ENCODE peak calls at places on chromosomes 11 and 22, in six cellular contexts. X is AG10803, N is adrenal gland, Y is K562, D is fibroblast of villous mesenchyme, V is aorta. F is an unnamed sample.

GRCh38 chr11:46134061-46134460 is 12.8 kb upstream of the PHF21A start:
- DNase-seq in X (no peak), N (no peak), Y (no peak), D (no peak), V (no peak), F (no peak)

GRCh38 chr11:114340311-114341131 is 44.3 kb downstream of the NNMT start:
- DNase-seq in X (peak), N (peak), Y (peak), D (peak), V (peak), F (peak)

GRCh38 chr22:45885941-45886395 is 91.0 kb downstream of the WNT7B start:
- DNase-seq in X (no peak), N (no peak), Y (no peak), D (no peak), V (peak), F (no peak)

GRCh38 chr11:2317354-2318050 is 15.7 kb downstream of the TSPAN32 start:
- DNase-seq in X (no peak), N (no peak), Y (no peak), D (no peak), V (no peak), F (no peak)

GRCh38 chr22:49992921-49993648 is 19.5 kb downstream of the IL17REL start:
- DNase-seq in X (peak), N (peak), Y (peak), D (peak), V (peak), F (peak)

GRCh38 chr11:103358251-103358650 is 249.0 kb downstream of the DYNC2H1 start:
- DNase-seq in X (peak), N (no peak), Y (no peak), D (peak), V (no peak), F (peak)

GRCh38 chr22:46198274-46198673 is 47.9 kb downstream of the PPARA start:
- DNase-seq in X (no peak), N (no peak), Y (no peak), D (peak), V (no peak), F (no peak)

GRCh38 chr11:115802641-115803040 is 298.4 kb upstream of the CADM1 start:
- DNase-seq in X (no peak), N (no peak), Y (no peak), D (no peak), V (no peak), F (no peak)

GRCh38 chr22:27252282-27253049 is 549.1 kb downstream of the MN1 start:
- DNase-seq in X (peak), N (no peak), Y (no peak), D (peak), V (no peak), F (peak)

GRCh38 chr11:65471410-65471762 is 27.5 kb upstream of the MALAT1 start:
- DNase-seq in X (peak), N (peak), Y (peak), D (peak), V (peak), F (peak)

GRCh38 chr22:39348909-39349505 is 784 bp upstream of the SYNGR1 start:
- DNase-seq in X (no peak), N (peak), Y (no peak), D (no peak), V (no peak), F (no peak)

GRCh38 chr11:6608011-6608410 is 4.0 kb downstream of the TAF10 start:
- DNase-seq in X (no peak), N (peak), Y (no peak), D (no peak), V (no peak), F (no peak)

GRCh38 chr11:30683176-30683575 is 97.0 kb upstream of the MPPED2 start:
- DNase-seq in X (peak), N (no peak), Y (no peak), D (peak), V (no peak), F (no peak)

GRCh38 chr11:131044851-131045250 is 128.6 kb upstream of the SNX19 start:
- DNase-seq in X (no peak), N (no peak), Y (no peak), D (no peak), V (no peak), F (no peak)

GRCh38 chr11:120339394-120339890 is 3.2 kb downstream of the ARHGEF12 start:
- DNase-seq in X (peak), N (no peak), Y (peak), D (peak), V (no peak), F (peak)

GRCh38 chr11:36405585-36406367 is 104.3 kb downstream of the TRAF6 start:
- DNase-seq in X (no peak), N (no peak), Y (no peak), D (no peak), V (no peak), F (peak)

GRCh38 chr11:115760528-115760837 is 256.3 kb upstream of the CADM1 start:
- DNase-seq in X (no peak), N (no peak), Y (no peak), D (no peak), V (no peak), F (no peak)

GRCh38 chr11:125952973-125953372 is 7.1 kb downstream of the VSIG10L2 start:
- DNase-seq in X (no peak), N (peak), Y (no peak), D (no peak), V (no peak), F (no peak)

GRCh38 chr11:64598797-64599697 is 8.0 kb downstream of the SLC22A12 start:
- DNase-seq in X (no peak), N (no peak), Y (no peak), D (no peak), V (peak), F (no peak)

GRCh38 chr11:124841186-124841585 is 24.0 kb upstream of the ROBO3 start:
- DNase-seq in X (no peak), N (no peak), Y (no peak), D (no peak), V (no peak), F (peak)

GRCh38 chr11:74139151-74139918 is 31.5 kb downstream of the C2CD3 start:
- DNase-seq in X (peak), N (no peak), Y (no peak), D (no peak), V (no peak), F (peak)

DNA sequence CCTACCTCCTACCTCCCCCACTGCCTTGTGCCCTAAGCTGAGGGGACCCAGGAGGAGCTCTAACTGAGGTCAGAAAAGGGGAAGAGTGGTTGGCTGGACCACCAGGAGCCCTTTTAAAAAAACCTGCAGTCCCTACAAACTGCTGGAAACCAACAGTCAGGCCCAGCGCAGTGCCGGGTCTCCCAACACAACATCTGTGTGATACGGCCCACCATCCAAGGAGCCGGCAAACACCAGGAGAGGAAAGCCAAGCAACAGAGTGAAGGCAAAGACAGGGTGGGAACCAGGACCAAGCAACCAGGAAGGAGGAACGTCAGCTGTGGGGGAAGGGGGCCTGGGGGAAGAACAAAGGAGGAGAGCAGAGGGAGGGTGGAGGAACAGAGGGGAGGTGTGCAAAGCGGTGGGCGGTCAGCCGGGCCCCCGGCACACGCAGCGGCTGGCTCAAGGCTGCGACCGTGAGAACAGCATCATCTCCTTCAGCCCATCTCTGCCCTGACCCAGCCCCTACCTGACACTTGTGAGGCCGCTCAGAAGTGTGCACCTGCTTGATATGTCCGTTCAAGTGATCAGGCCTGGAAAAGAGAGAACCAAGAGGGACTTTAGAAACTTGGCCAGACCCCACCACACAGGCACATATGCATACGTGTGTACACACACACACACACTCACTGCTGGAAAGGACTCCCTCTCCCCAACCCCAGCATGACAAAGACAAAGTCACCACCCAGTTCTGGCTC is 3.6 kb downstream of the PATZ1 start:
- DNase-seq in X (no peak), N (no peak), Y (no peak), D (no peak), V (no peak), F (no peak)
- H3K4me3 ChIP-seq in X (no peak), N (no peak), Y (no peak), D (no peak), V (no peak), F (no peak)

GRCh38 chr11:72475359-72475758 is 41.0 kb upstream of the CLPB start:
- DNase-seq in X (no peak), N (no peak), Y (no peak), D (no peak), V (no peak), F (peak)
- H3K4me3 ChIP-seq in X (no peak), N (no peak), Y (no peak), D (no peak), V (no peak), F (no peak)

GRCh38 chr11:96014234-96014633 is 90.3 kb upstream of the MTMR2 start:
- DNase-seq in X (peak), N (no peak), Y (no peak), D (peak), V (no peak), F (peak)
- H3K4me3 ChIP-seq in X (no peak), N (no peak), Y (no peak), D (no peak), V (no peak), F (no peak)

GRCh38 chr22:36860017-36860416 is 789 bp upstream of the NCF4 start:
- DNase-seq in X (no peak), N (no peak), Y (no peak), D (no peak), V (no peak), F (no peak)

GRCh38 chr22:36860821-36861659 is at the start of gene NCF4:
- DNase-seq in X (no peak), N (peak), Y (no peak), D (no peak), V (peak), F (no peak)

GRCh38 chr22:36858966-36859365 is 1.8 kb upstream of the NCF4 start:
- DNase-seq in X (no peak), N (no peak), Y (no peak), D (no peak), V (no peak), F (no peak)

GRCh38 chr22:36862251-36863242 is 1.7 kb downstream of the NCF4 start:
- DNase-seq in X (no peak), N (peak), Y (no peak), D (no peak), V (peak), F (no peak)

DNA sequence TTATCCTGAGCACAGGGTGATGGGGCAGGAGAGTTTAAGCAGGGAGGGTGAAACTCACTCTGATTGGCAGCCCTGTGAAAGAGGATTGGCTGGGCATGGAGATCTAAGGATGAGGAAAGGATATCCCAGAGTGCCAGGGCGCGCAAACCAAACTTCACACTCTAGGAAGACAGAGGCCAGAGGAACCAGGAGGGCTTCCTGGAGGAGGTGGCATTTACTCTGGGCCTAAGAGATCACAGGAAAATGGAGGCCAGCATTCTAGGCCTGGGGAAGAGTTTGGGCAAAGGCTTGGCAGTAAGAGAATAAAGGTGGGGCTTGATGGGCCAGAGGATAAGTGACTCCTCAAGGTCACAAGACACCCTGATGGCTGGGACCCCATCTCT is 377 bp upstream of the NCF4 start:
- DNase-seq in X (no peak), N (no peak), Y (no peak), D (no peak), V (no peak), F (no peak)
- H3K4me3 ChIP-seq in X (no peak), N (no peak), Y (no peak), D (no peak), V (no peak), F (no peak)

GRCh38 chr11:66855574-66856495 is 1.0 kb upstream of the LRFN4 start:
- DNase-seq in X (peak), N (peak), Y (peak), D (peak), V (peak), F (peak)

GRCh38 chr11:66853242-66854229 is 3.3 kb upstream of the LRFN4 start:
- DNase-seq in X (no peak), N (no peak), Y (no peak), D (no peak), V (peak), F (no peak)

GRCh38 chr11:66856496-66857233 is at the start of gene LRFN4:
- DNase-seq in X (no peak), N (no peak), Y (peak), D (no peak), V (peak), F (no peak)

GRCh38 chr11:66854231-66854661 is 2.6 kb upstream of the LRFN4 start:
- DNase-seq in X (no peak), N (no peak), Y (no peak), D (no peak), V (peak), F (no peak)

DNA sequence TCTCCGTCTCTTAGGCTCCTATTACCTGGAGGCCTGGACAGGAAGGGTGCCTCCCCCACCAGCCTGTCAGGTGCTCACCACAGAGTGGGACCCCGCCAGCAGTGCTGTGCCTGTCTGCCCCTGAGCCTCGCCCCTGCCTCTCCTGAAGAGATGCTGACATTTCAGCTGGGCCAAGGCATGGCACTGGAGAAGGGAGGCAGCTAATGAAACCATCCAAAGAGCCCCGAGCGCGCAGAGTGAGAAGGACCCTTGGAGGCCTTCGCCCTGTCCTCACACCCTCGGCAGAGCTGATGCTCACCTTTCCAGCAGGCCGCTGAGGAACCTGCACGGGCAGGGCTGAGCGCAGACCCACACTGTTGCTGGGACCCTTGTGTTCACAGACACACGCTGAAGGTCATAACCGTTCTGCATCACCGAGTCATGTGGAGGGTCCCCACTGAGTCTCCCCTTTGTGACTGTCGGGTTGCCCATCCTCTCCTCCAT is 2.1 kb upstream of the LRFN4 start:
- DNase-seq in X (no peak), N (no peak), Y (no peak), D (no peak), V (peak), F (no peak)
- H3K4me3 ChIP-seq in X (no peak), N (no peak), Y (no peak), D (no peak), V (no peak), F (no peak)

F was measured in cardiac fibroblast.